ENCODE peak calls at places on chromosomes 5 and 9, in four cellular contexts. M is neural crest cell, D is fibroblast of pulmonary artery, X is AG09319. C is an unnamed sample.

GRCh38 chr5:134533115-134533815 is 7.8 kb downstream of the JADE2 start:
- DNase-seq in X (no peak), D (no peak), M (no peak), C (no peak)

GRCh38 chr5:175418252-175418651 is 25.7 kb downstream of the DRD1 start:
- DNase-seq in M (no peak), D (no peak), X (no peak), C (no peak)

GRCh38 chr5:178150977-178151734 is 2.5 kb downstream of the NHP2 start:
- DNase-seq in D (no peak), X (no peak), M (no peak), C (no peak)

GRCh38 chr9:130946778-130947617 is 8.0 kb upstream of the FIBCD1 start:
- DNase-seq in M (no peak), X (no peak), D (peak), C (no peak)

GRCh38 chr5:89213584-89213983 is 330.6 kb upstream of the MEF2C start:
- DNase-seq in D (peak), X (peak), M (no peak), C (no peak)

GRCh38 chr9:33860200-33860871 is 43.4 kb downstream of the UBE2R2 start:
- DNase-seq in D (no peak), X (no peak), M (no peak), C (no peak)

GRCh38 chr5:78530342-78531096 is 118.1 kb downstream of the LHFPL2 start:
- DNase-seq in X (no peak), D (peak), M (no peak), C (no peak)

GRCh38 chr5:78269088-78269703 is 25.3 kb downstream of the AP3B1 start:
- DNase-seq in X (no peak), M (no peak), D (peak), C (no peak)

GRCh38 chr9:20683351-20684034 is 566 bp upstream of the FOCAD start:
- DNase-seq in X (peak), D (peak), M (peak), C (no peak)

GRCh38 chr9:35556781-35557180 is 48.3 kb upstream of the TESK1 start:
- DNase-seq in X (no peak), M (no peak), D (no peak), C (no peak)

GRCh38 chr9:114259800-114260523 is 62.9 kb upstream of the ORM1 start:
- DNase-seq in M (no peak), D (no peak), X (no peak), C (no peak)

GRCh38 chr5:171386861-171387254 is 791 bp upstream of the NPM1 start:
- DNase-seq in D (no peak), M (no peak), X (no peak), C (no peak)

GRCh38 chr5:27702339-27702820 is 664.0 kb upstream of the CDH9 start:
- DNase-seq in X (no peak), M (no peak), D (peak), C (no peak)

GRCh38 chr9:38286357-38286756 is 106.1 kb upstream of the ALDH1B1 start:
- DNase-seq in M (no peak), X (no peak), D (no peak), C (no peak)

GRCh38 chr5:178496661-178497060 is 93.5 kb downstream of the COL23A1 start:
- DNase-seq in M (no peak), X (peak), D (no peak), C (no peak)

GRCh38 chr5:11128021-11128420 is 367.0 kb upstream of the DAP start:
- DNase-seq in X (no peak), M (no peak), D (no peak), C (no peak)

GRCh38 chr5:142110046-142110531 is 1.5 kb downstream of the NDFIP1 start:
- DNase-seq in X (no peak), M (no peak), D (peak), C (no peak)

GRCh38 chr5:142107729-142108431 is 699 bp upstream of the NDFIP1 start:
- DNase-seq in X (no peak), M (no peak), D (no peak), C (no peak)

GRCh38 chr5:142109356-142110045 is 922 bp downstream of the NDFIP1 start:
- DNase-seq in X (no peak), M (no peak), D (peak), C (no peak)

GRCh38 chr5:142110988-142111687 is 2.6 kb downstream of the NDFIP1 start:
- DNase-seq in M (no peak), X (no peak), D (no peak), C (no peak)

GRCh38 chr5:142108432-142109355 is at the start of gene NDFIP1:
- DNase-seq in M (peak), D (peak), X (peak), C (peak)
- TF ChIP-seq CTCF in M (peak), D (no peak), X (no peak), C (no peak)

DNA sequence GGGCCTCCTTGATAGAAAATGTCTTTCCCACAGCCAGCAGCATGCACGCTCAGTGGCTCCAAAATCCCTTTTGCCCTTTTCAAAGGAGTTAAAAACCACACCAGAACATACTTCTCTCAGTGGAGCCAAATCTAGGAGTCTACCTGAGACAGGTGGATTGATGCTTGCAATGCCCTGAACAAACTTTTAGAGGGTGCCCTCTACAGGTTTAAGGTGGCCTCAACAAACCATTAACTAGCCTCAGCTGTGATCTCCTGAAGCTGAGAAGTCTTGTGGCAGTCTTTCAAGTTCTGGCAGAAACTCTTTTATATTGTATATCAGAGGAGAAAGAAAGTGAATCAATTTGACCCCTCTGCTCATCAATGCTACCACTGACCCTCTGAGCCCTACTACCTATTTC is 125.4 kb downstream of the MED27 start:
- DNase-seq in M (no peak), X (no peak), D (no peak), C (no peak)
- TF ChIP-seq CTCF in M (peak), X (peak), D (peak), C (peak)

GRCh38 chr9:82582693-82583092 is 480.2 kb downstream of the RASEF start:
- DNase-seq in X (no peak), D (no peak), M (no peak), C (no peak)
- TF ChIP-seq CTCF in X (no peak), D (no peak), M (no peak), C (no peak)

DNA sequence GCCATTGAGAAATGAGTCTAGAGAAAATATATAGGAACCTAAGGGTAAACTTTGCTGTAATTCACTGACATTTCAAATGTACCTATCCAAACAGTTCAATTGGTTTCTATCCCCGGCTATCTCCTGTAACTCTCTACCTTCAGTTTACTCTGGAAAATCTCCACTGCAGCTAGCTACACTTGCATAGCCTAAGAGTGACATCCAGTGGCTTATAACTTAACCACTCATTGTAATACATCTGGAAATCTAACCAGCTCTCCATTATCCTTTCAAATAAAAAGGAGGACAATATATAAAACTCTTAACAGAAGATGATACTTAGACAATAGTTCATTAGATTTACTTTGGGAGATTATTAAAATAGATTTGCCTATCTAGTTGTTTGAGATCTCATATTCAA is 35.3 kb upstream of the SPDL1 start:
- DNase-seq in M (no peak), D (peak), X (peak), C (no peak)
- TF ChIP-seq CTCF in M (peak), D (peak), X (peak), C (peak)

DNA sequence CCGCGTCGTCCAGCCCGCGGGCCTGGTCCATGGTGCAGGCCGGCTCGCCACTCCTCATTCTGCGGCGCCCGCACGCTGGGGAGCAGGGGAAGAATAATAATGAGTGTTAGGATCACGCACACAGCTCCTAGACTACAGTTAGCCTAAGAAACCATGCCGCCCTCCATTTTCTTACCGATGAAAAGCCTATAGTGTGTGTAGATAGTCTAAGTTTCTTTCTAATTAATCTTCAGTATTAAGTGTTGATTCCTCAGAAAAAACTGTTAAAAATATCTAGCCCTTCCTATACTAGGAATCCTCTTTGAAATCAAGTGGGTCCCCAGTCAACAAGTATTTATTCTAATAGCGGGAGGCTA is 9.3 kb downstream of the ZBED3 start:
- DNase-seq in D (no peak), X (no peak), M (no peak), C (no peak)
- TF ChIP-seq CTCF in D (no peak), X (no peak), M (no peak), C (no peak)

GRCh38 chr5:4042311-4042710 is 446.7 kb downstream of the IRX1 start:
- DNase-seq in M (no peak), D (peak), X (no peak), C (no peak)
- TF ChIP-seq CTCF in M (no peak), D (no peak), X (no peak), C (no peak)

GRCh38 chr9:84490206-84490605 is 149.6 kb upstream of the SLC28A3 start:
- DNase-seq in M (no peak), X (no peak), D (no peak), C (no peak)

DNA sequence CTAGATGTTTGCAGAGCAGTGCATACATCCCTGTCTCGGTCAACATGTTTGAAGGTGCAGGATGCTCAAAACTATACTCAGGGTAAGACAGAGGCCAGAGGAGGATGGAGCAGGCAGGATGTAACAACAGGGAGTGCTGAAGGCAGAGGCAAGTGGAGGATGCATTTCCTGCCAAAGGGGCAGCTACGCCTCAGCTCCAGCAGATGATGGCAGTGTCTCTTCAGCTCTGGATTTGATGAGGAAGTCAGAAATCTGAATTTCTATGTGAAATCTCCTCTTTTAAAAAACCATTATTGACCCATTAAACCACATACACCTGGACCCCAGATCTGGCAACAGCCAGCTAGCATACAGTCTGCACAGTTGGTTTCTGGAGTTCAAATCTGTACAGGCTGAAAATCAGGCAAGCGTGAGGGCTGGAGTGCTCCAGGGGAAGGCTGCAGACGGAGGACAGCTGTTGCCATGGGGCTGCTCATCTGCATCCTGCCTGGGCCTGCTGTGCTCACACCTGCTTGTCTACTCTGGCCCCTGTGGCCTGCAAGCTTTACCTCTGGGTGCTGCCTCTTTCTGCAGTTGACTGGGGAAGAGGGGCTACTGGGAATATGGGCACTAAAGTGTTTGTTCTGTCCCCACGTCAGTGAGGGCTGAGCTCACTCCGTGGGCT is 152.9 kb upstream of the SLC28A3 start:
- DNase-seq in D (no peak), M (no peak), X (no peak), C (no peak)
- TF ChIP-seq CTCF in D (no peak), M (no peak), X (no peak), C (no peak)

DNA sequence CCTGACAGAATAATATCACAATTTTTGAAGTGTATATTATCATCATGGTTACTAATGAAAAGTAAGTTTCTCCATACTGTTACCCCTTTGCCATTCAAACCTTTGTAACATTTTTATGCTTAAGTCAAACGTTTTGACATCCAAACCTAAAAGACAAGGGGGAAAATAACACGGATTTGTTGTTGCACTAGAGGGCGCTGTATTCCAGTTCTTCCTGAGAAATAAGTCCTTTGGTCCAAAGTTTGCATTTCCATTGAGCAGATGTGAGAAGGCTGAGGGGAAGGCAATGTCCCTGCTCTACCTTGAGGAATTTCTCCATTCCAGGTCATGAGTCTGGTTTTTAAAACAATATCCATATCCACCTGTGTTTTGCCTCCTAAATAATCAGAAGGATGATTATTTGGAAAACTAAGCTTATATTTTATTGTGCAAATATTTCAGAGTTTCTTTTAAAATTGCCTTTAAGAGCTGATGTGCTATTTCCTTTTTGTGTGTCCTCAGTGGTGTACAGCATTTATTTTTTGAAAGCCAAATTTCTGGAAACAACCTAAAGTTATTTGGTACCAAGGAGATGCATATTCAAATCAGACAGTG is 9.7 kb downstream of the LECT2 start:
- DNase-seq in D (peak), M (peak), X (peak), C (peak)
- TF ChIP-seq CTCF in D (peak), M (peak), X (peak), C (peak)